ENCODE peak calls at places on chromosomes 4 and X, in seven cellular contexts. O is fibroblast of the conjunctiva; J is K562; E is cardiac septum; T is fibroblast of the aortic adventitia; B is activated naive CD8-positive, alpha-beta T cell treated with anti-CD3 and anti-CD28 coated beads, Interleukin-2, amount 50 U/mL, for 16 hours; W is globus pallidus. N is an unnamed sample.

GRCh38 chr4:106019771-106020170 is 124.5 kb downstream of the NPNT start:
- DNase-seq in O (no peak), J (no peak), E (no peak), T (no peak), B (no peak), W (no peak), N (no peak)

GRCh38 chr4:173370130-173370476 is 651 bp upstream of the SAP30 start:
- DNase-seq in O (no peak), J (peak), E (peak), T (no peak), B (peak), W (no peak), N (peak)

GRCh38 chr4:5635826-5636196 is 72.5 kb downstream of the EVC2 start:
- DNase-seq in O (no peak), J (no peak), E (no peak), T (peak), B (no peak), W (no peak), N (no peak)

GRCh38 chrX:152637649-152638442 is at the start of gene GABRQ:
- DNase-seq in O (peak), J (peak), E (no peak), T (peak), B (no peak), W (peak), N (no peak)

GRCh38 chrX:110012818-110013484 is 10.0 kb downstream of the TMEM164 start:
- DNase-seq in O (no peak), J (no peak), E (no peak), T (no peak), B (no peak), W (no peak), N (no peak)

GRCh38 chr4:38099908-38100407 is 139.8 kb downstream of the PTTG2 start:
- DNase-seq in O (no peak), J (no peak), E (no peak), T (peak), B (no peak), W (no peak), N (peak)

GRCh38 chrX:153944140-153944799 is at the start of gene RENBP:
- DNase-seq in O (no peak), J (peak), E (peak), T (no peak), B (no peak), W (peak), N (no peak)

GRCh38 chrX:118523920-118524319 is 28.3 kb downstream of the DOCK11 start:
- DNase-seq in O (no peak), J (peak), E (no peak), T (no peak), B (no peak), W (no peak), N (no peak)